ENCODE peak calls at places on chromosomes 5 and 9, in four cellular contexts. T, Z, X and V are unnamed samples.

GRCh38 chr5:8826491-8826890 is 719.4 kb downstream of the SEMA5A start:
- DNase-seq in Z (no peak), T (no peak), X (no peak), V (no peak)

GRCh38 chr9:27770541-27770940 is 197.3 kb upstream of the C9orf72 start:
- DNase-seq in X (no peak), Z (no peak), T (no peak), V (no peak)

GRCh38 chr5:154546719-154547118 is 68.7 kb upstream of the HAND1 start:
- DNase-seq in T (no peak), X (no peak), Z (no peak), V (no peak)

GRCh38 chr5:5626412-5626811 is 203.9 kb downstream of the ICE1 start:
- DNase-seq in Z (no peak), T (no peak), X (no peak), V (no peak)

GRCh38 chr5:136080483-136081180 is 51.8 kb downstream of the TGFBI start:
- DNase-seq in Z (peak; percentile 85), X (peak; percentile 72), T (peak; percentile 63), V (no peak)

GRCh38 chr9:124660341-124660801 is 110.7 kb downstream of the NR6A1 start:
- DNase-seq in X (no peak), T (no peak), Z (peak; percentile 57), V (peak; percentile 36)

GRCh38 chr5:33736510-33736909 is 155.3 kb downstream of the ADAMTS12 start:
- DNase-seq in T (no peak), X (no peak), Z (peak; percentile 4), V (peak; percentile 4)

GRCh38 chr5:102627311-102627710 is 127.8 kb upstream of the PAM start:
- DNase-seq in Z (no peak), T (no peak), X (no peak), V (no peak)

GRCh38 chr5:142598338-142598700 is 87.6 kb downstream of the FGF1 start:
- DNase-seq in X (no peak), T (no peak), Z (no peak), V (no peak)

GRCh38 chr5:66881475-66882161 is 285.4 kb downstream of the MAST4 start:
- DNase-seq in X (no peak), Z (peak; percentile 81), T (no peak), V (no peak)

GRCh38 chr5:38420246-38420645 is 136.2 kb downstream of the LIFR start:
- DNase-seq in Z (no peak), X (no peak), T (no peak), V (no peak)

GRCh38 chr5:14107536-14107935 is 35.6 kb upstream of the TRIO start:
- DNase-seq in Z (no peak), X (no peak), T (no peak), V (no peak)

GRCh38 chr9:122822056-122822455 is 6.3 kb downstream of the PDCL start:
- DNase-seq in X (no peak), T (no peak), Z (no peak), V (no peak)

GRCh38 chr5:89037090-89037489 is 154.1 kb upstream of the MEF2C start:
- DNase-seq in T (no peak), Z (peak; percentile 13), X (no peak), V (peak; percentile 2)

GRCh38 chr5:98992552-98992951 is 63.7 kb upstream of the CHD1 start:
- DNase-seq in Z (no peak), T (no peak), X (no peak), V (no peak)

GRCh38 chr5:155839251-155840037 is 487.5 kb upstream of the SGCD start:
- DNase-seq in T (no peak), Z (peak; percentile 28), X (no peak), V (no peak)

GRCh38 chr9:125906144-125906543 is 159.0 kb downstream of the PBX3 start:
- DNase-seq in Z (no peak), X (no peak), T (no peak), V (no peak)

GRCh38 chr9:6598249-6598725 is 47.2 kb downstream of the GLDC start:
- DNase-seq in Z (no peak), X (no peak), T (no peak), V (no peak)

GRCh38 chr5:102324714-102325113 is 28.6 kb upstream of the SLCO4C1 start:
- DNase-seq in Z (no peak), T (no peak), X (no peak), V (no peak)

GRCh38 chr5:176747670-176748072 is 62.7 kb upstream of the UNC5A start:
- DNase-seq in X (peak; percentile 37), T (no peak), Z (no peak), V (no peak)

GRCh38 chr5:181263633-181264032 is 2.7 kb upstream of the TRIM52 start:
- DNase-seq in T (no peak), X (no peak), Z (no peak), V (no peak)

GRCh38 chr5:10556893-10557746 is 6.8 kb upstream of the ANKRD33B start:
- DNase-seq in Z (peak; percentile 69), X (no peak), T (no peak), V (no peak)

GRCh38 chr9:83405674-83406255 is 132.4 kb downstream of the FRMD3 start:
- DNase-seq in Z (no peak), T (no peak), X (no peak), V (no peak)

GRCh38 chr9:88776717-88777497 is 214.4 kb upstream of the S1PR3 start:
- DNase-seq in Z (peak; percentile 85), T (no peak), X (no peak), V (peak; percentile 15)

GRCh38 chr9:3992924-3993323 is 306.9 kb downstream of the GLIS3 start:
- DNase-seq in X (no peak), T (no peak), Z (no peak), V (no peak)

GRCh38 chr5:54178207-54178606 is 132.2 kb downstream of the ARL15 start:
- DNase-seq in T (no peak), X (no peak), Z (no peak), V (no peak)

GRCh38 chr9:112489876-112490661 is 3.4 kb downstream of the KIAA1958 start:
- DNase-seq in X (no peak), T (no peak), Z (no peak), V (peak; percentile 45)

GRCh38 chr5:137921931-137922330 is 32.7 kb downstream of the PKD2L2 start:
- DNase-seq in Z (no peak), X (no peak), T (no peak), V (no peak)
- TF ChIP-seq RAD21 in Z (no peak), X (no peak), T (no peak), V (no peak)

DNA sequence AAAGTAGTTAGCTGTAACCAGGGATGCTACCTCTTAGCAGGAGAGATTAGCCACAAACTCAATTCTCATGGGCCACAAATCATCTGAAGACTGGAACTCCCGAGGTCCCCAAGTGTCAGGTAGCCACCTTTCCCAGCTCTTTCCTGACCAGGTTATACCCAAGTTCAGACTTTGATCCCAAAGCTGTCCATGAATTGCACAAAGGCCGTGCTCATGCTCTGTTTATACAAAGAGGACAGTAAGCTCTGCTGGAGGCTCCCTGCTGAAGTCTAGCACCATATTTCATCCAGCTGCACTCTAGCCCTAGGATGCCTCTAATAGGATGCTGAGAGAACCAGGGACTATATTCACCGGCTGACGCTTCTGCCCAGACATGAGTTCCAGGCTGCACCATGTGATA is 271.0 kb upstream of the ADAMTSL1 start:
- DNase-seq in T (no peak), X (no peak), Z (no peak), V (peak; percentile 2)
- TF ChIP-seq RAD21 in T (no peak), X (no peak), Z (no peak), V (no peak)

GRCh38 chr5:127671218-127671617 is 22.3 kb downstream of the CTXN3 start:
- DNase-seq in X (no peak), T (no peak), Z (no peak), V (no peak)

DNA sequence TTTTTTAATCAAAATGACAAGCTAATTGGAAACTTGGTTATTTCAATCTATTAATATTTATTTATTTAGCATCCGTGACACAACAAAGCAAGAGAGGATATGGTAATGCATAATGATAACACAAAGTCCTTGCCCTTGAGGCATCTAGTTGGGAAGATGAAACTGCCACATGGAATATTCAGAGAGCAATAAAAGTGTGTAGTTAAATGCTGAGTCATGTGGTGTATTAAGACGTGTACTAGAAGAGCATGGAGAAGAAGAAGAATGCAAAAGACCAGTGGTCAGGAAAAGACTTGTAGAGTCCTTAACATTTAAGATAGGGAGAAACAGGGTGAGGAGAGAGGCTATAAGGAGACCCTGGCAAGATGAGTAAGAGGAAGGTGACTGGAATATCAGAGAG is 24.5 kb downstream of the CTXN3 start:
- DNase-seq in T (no peak), X (no peak), Z (peak; percentile 7), V (no peak)
- TF ChIP-seq RAD21 in T (no peak), X (no peak), Z (no peak), V (no peak)

DNA sequence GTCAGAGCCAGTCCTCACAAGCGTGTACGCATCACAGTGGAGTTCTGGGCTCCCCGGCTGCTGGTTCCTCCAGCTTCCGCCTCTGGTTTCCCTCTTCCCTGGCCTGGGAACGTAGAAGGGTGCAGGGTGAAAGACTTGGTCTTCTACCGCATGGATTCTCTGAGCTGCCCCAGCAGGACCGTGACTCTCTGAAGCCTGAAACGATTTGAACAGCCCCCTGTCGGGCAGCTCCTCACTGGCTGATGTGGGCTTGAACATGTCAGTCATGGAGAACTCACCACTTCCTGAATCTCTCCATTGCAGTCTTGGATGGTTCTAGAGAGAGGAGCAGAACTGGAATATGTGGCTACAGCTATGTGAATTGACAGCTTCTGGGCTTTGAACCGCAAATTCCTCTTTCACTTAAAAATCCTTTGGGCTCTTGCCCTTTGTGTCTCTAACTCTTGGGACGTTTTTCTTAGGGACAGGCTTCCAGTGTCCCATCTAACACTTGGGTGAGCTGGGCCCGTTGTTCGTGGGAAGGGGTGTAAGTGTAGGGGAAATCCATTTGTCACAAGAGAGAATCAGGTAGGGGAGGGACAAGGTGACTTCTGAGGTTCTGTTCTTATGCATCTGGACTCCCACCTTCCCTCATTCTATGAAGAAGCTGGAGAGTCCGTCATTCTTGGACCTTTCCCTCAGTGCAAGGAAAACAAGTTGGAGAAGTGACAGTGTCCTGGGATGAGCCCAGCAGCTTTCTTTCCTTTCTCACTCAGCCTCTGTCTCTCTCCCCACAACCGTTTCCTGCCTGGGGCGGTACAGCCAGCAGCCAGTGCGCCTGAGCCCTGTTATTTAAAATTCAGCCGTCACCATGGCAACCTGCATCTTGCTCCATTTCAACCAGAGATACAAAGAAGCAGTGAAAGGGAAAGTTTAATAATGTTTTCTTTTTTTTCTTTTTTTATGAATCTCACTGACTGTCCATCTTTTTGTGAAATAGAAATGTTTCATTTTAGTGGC is 84.7 kb downstream of the PTTG1 start:
- DNase-seq in X (peak; percentile 53), Z (no peak), T (no peak), V (no peak)
- TF ChIP-seq RAD21 in X (no peak), Z (no peak), T (no peak), V (no peak)